ENCODE peak calls at places on chromosomes 13 and 19, in six cellular contexts. C is uterus; H is left lung; U is gastrocnemius medialis; X is activated effector memory CD4-positive, alpha-beta T cell treated with Interleukin-2 at 50 U/mL for 16 hours; V is amniotic stem cell. G is an unnamed sample.

GRCh38 chr19:30167206-30167903 is 204.8 kb upstream of the ZNF536 start:
- DNase-seq in C (no peak), H (no peak), U (no peak), X (no peak), V (no peak), G (no peak)

GRCh38 chr19:34408421-34408820 is 4.2 kb downstream of the PDCD2L start:
- DNase-seq in C (no peak), H (peak), U (no peak), X (no peak), V (no peak), G (no peak)

GRCh38 chr13:44537238-44537637 is 38.9 kb downstream of the TSC22D1 start:
- DNase-seq in C (no peak), H (no peak), U (no peak), X (no peak), V (no peak), G (no peak)

GRCh38 chr19:55386515-55386947 is 799 bp downstream of the RPL28 start:
- DNase-seq in C (no peak), H (no peak), U (no peak), X (no peak), V (no peak), G (no peak)

GRCh38 chr13:33514362-33514761 is 228.8 kb upstream of the STARD13 start:
- DNase-seq in C (no peak), H (no peak), U (no peak), X (no peak), V (no peak), G (no peak)

GRCh38 chr19:7888145-7888825 is at the start of gene LRRC8E:
- DNase-seq in C (no peak), H (peak), U (no peak), X (no peak), V (peak), G (peak)

GRCh38 chr13:91721413-91721812 is 323.0 kb downstream of the GPC5 start:
- DNase-seq in C (no peak), H (no peak), U (no peak), X (no peak), V (no peak), G (no peak)

GRCh38 chr13:52991344-52992020 is 37.1 kb upstream of the OLFM4 start:
- DNase-seq in C (no peak), H (no peak), U (no peak), X (no peak), V (no peak), G (no peak)

GRCh38 chr19:54208784-54209057 is 8.1 kb downstream of the RPS9 start:
- DNase-seq in C (no peak), H (no peak), U (no peak), X (no peak), V (no peak), G (no peak)

GRCh38 chr13:30109471-30110135 is 197.7 kb downstream of the KATNAL1 start:
- DNase-seq in C (no peak), H (no peak), U (no peak), X (no peak), V (no peak), G (peak)

GRCh38 chr13:100810991-100811390 is 136.4 kb upstream of the TMTC4 start:
- DNase-seq in C (no peak), H (no peak), U (no peak), X (no peak), V (no peak), G (peak)

GRCh38 chr13:45731455-45731854 is 29.3 kb downstream of the CBY2 start:
- DNase-seq in C (no peak), H (no peak), U (no peak), X (no peak), V (no peak), G (no peak)

GRCh38 chr13:94660695-94661324 is 51.5 kb downstream of the SOX21 start:
- DNase-seq in C (no peak), H (no peak), U (no peak), X (no peak), V (peak), G (peak)

GRCh38 chr19:49114630-49115363 is 627 bp downstream of the LIN7B start:
- DNase-seq in C (peak), H (peak), U (no peak), X (peak), V (no peak), G (peak)

GRCh38 chr13:104106705-104107393 is 1040.6 kb upstream of the SLC10A2 start:
- DNase-seq in C (no peak), H (no peak), U (no peak), X (no peak), V (no peak), G (no peak)

GRCh38 chr19:15299568-15300409 is 32.5 kb downstream of the BRD4 start:
- DNase-seq in C (no peak), H (no peak), U (no peak), X (no peak), V (peak), G (no peak)

GRCh38 chr19:54456423-54457373 is 6.9 kb downstream of the LENG9 start:
- DNase-seq in C (no peak), H (peak), U (no peak), X (no peak), V (no peak), G (no peak)

GRCh38 chr13:77584111-77584510 is 48.6 kb downstream of the SCEL start:
- DNase-seq in C (no peak), H (no peak), U (no peak), X (no peak), V (no peak), G (no peak)

GRCh38 chr13:98267080-98267912 is 90.2 kb upstream of the RNF113B start:
- DNase-seq in C (no peak), H (no peak), U (no peak), X (no peak), V (no peak), G (no peak)

GRCh38 chr13:35838356-35838755 is 292.8 kb downstream of the DCLK1 start:
- DNase-seq in C (no peak), H (no peak), U (no peak), X (no peak), V (no peak), G (no peak)

GRCh38 chr19:28793391-28794168 is 419.4 kb downstream of the UQCRFS1 start:
- DNase-seq in C (no peak), H (no peak), U (no peak), X (no peak), V (no peak), G (no peak)

GRCh38 chr19:2139385-2140192 is 11.8 kb downstream of the AP3D1 start:
- DNase-seq in C (no peak), H (no peak), U (no peak), X (no peak), V (no peak), G (no peak)

GRCh38 chr13:64675256-64675892 is 2554.8 kb downstream of the PCDH9 start:
- DNase-seq in C (no peak), H (no peak), U (no peak), X (no peak), V (peak), G (no peak)

GRCh38 chr13:61142506-61142905 is 273.1 kb downstream of the PCDH20 start:
- DNase-seq in C (no peak), H (no peak), U (peak), X (no peak), V (no peak), G (no peak)

GRCh38 chr13:106534844-106535551 is 464 bp downstream of the EFNB2 start:
- DNase-seq in C (no peak), H (no peak), U (no peak), X (peak), V (no peak), G (peak)

GRCh38 chr19:13260883-13261653 is 110.9 kb downstream of the IER2 start:
- DNase-seq in C (no peak), H (no peak), U (no peak), X (no peak), V (peak), G (no peak)

GRCh38 chr19:36915992-36916830 is at the start of the genes ZNF568 and ZNF829:
- DNase-seq in C (peak), H (peak), U (peak), X (peak), V (peak), G (no peak)

GRCh38 chr13:93243375-93244063 is 16.9 kb downstream of the GPC6 start:
- DNase-seq in C (no peak), H (no peak), U (no peak), X (no peak), V (no peak), G (no peak)

GRCh38 chr19:56109216-56109615 is 11.9 kb downstream of the ZNF787 start:
- DNase-seq in C (no peak), H (no peak), U (no peak), X (no peak), V (no peak), G (no peak)

GRCh38 chr13:109345433-109345941 is 440.9 kb downstream of the IRS2 start:
- DNase-seq in C (no peak), H (no peak), U (no peak), X (no peak), V (no peak), G (no peak)

G was measured in HAP-1.